ENCODE peak calls at places on chromosomes 6 and 20, in five cellular contexts. One of them, this sample, is unnamed.

GRCh38 chr6:89257781-89258180 is 40.6 kb upstream of the GABRR1 start:
- DNase-seq in cardiac muscle cell: no peak
- DNase-seq in coronary artery: peak; percentile 29
- DNase-seq in CD8-positive, alpha-beta memory T cell: no peak
- DNase-seq in lower lobe of right lung: no peak
- DNase-seq in this sample: no peak

GRCh38 chr6:7463785-7464184 is 74.2 kb downstream of the RIOK1 start:
- DNase-seq in cardiac muscle cell: peak; percentile 58
- DNase-seq in coronary artery: no peak
- DNase-seq in CD8-positive, alpha-beta memory T cell: no peak
- DNase-seq in lower lobe of right lung: no peak
- DNase-seq in this sample: no peak

GRCh38 chr6:134846031-134846430 is 103.9 kb downstream of the ALDH8A1 start:
- DNase-seq in cardiac muscle cell: no peak
- DNase-seq in coronary artery: no peak
- DNase-seq in CD8-positive, alpha-beta memory T cell: no peak
- DNase-seq in lower lobe of right lung: no peak
- DNase-seq in this sample: no peak

GRCh38 chr6:31216208-31216898 is 45.9 kb upstream of the POU5F1 start:
- DNase-seq in cardiac muscle cell: no peak
- DNase-seq in coronary artery: no peak
- DNase-seq in CD8-positive, alpha-beta memory T cell: no peak
- DNase-seq in lower lobe of right lung: no peak
- DNase-seq in this sample: no peak

GRCh38 chr20:17666491-17666890 is 15.6 kb downstream of the RRBP1 start:
- DNase-seq in cardiac muscle cell: no peak
- DNase-seq in coronary artery: peak; percentile 63
- DNase-seq in CD8-positive, alpha-beta memory T cell: no peak
- DNase-seq in lower lobe of right lung: no peak
- DNase-seq in this sample: peak; percentile 11

GRCh38 chr6:15246217-15247211 is 645 bp downstream of the JARID2 start:
- DNase-seq in cardiac muscle cell: no peak
- DNase-seq in coronary artery: no peak
- DNase-seq in CD8-positive, alpha-beta memory T cell: peak; percentile 10
- DNase-seq in lower lobe of right lung: no peak
- DNase-seq in this sample: no peak

GRCh38 chr6:44254201-44254956 is 2.9 kb downstream of the SLC35B2 start:
- DNase-seq in cardiac muscle cell: no peak
- DNase-seq in coronary artery: no peak
- DNase-seq in CD8-positive, alpha-beta memory T cell: no peak
- DNase-seq in lower lobe of right lung: no peak
- DNase-seq in this sample: no peak

GRCh38 chr6:2502998-2503674 is 247.6 kb downstream of the MYLK4 start:
- DNase-seq in cardiac muscle cell: no peak
- DNase-seq in coronary artery: no peak
- DNase-seq in CD8-positive, alpha-beta memory T cell: no peak
- DNase-seq in lower lobe of right lung: no peak
- DNase-seq in this sample: no peak

GRCh38 chr6:37058084-37058586 is 52.7 kb downstream of the FGD2 start:
- DNase-seq in cardiac muscle cell: no peak
- DNase-seq in coronary artery: no peak
- DNase-seq in CD8-positive, alpha-beta memory T cell: no peak
- DNase-seq in lower lobe of right lung: no peak
- DNase-seq in this sample: no peak

GRCh38 chr6:91132461-91132860 is 545.6 kb upstream of the MAP3K7 start:
- DNase-seq in cardiac muscle cell: no peak
- DNase-seq in coronary artery: no peak
- DNase-seq in CD8-positive, alpha-beta memory T cell: no peak
- DNase-seq in lower lobe of right lung: no peak
- DNase-seq in this sample: no peak

GRCh38 chr6:167907837-167908681 is 81.3 kb downstream of the AFDN start:
- DNase-seq in cardiac muscle cell: peak; percentile 15
- DNase-seq in coronary artery: no peak
- DNase-seq in CD8-positive, alpha-beta memory T cell: no peak
- DNase-seq in lower lobe of right lung: no peak
- DNase-seq in this sample: no peak

GRCh38 chr6:97289332-97289731 is 6.3 kb upstream of the MMS22L start:
- DNase-seq in cardiac muscle cell: no peak
- DNase-seq in coronary artery: no peak
- DNase-seq in CD8-positive, alpha-beta memory T cell: no peak
- DNase-seq in lower lobe of right lung: no peak
- DNase-seq in this sample: no peak

DNA sequence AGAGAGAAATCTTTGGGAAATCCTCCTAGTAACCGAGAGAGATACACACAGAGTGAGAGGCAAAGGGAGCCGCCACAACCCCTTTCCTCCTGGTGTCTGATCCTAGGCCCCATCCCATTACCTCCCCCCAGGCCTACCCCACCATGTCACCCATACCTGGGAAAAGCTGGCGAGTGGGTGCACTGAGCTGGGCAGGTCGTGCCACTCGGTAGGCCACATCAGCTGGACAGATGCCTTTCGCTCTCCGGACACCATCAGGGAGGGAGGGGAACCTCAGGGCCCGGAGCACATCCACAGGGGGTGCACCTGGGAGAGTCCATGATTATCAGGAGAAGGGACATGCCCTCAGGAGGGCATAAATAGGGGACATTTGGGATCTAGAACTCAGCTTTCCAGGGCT is 3.1 kb downstream of the COL11A2 start:
- DNase-seq in cardiac muscle cell: no peak
- DNase-seq in coronary artery: no peak
- DNase-seq in CD8-positive, alpha-beta memory T cell: no peak
- DNase-seq in lower lobe of right lung: peak; percentile 24
- DNase-seq in this sample: peak; percentile 33
- H3K27ac ChIP-seq in cardiac muscle cell: no peak overlapping the region
- H3K27ac ChIP-seq in coronary artery: no peak overlapping the region
- H3K27ac ChIP-seq in CD8-positive, alpha-beta memory T cell: no peak overlapping the region
- H3K27ac ChIP-seq in lower lobe of right lung: no peak overlapping the region
- H3K27ac ChIP-seq in this sample: no peak overlapping the region

GRCh38 chr20:24950128-24950835 is 1.2 kb downstream of the CST7 start:
- DNase-seq in cardiac muscle cell: no peak
- DNase-seq in coronary artery: peak; percentile 69
- DNase-seq in CD8-positive, alpha-beta memory T cell: no peak
- DNase-seq in lower lobe of right lung: no peak
- DNase-seq in this sample: no peak

GRCh38 chr20:24951536-24952047 is 2.5 kb downstream of the CST7 start:
- DNase-seq in cardiac muscle cell: no peak
- DNase-seq in coronary artery: peak; percentile 63
- DNase-seq in CD8-positive, alpha-beta memory T cell: no peak
- DNase-seq in lower lobe of right lung: no peak
- DNase-seq in this sample: no peak

GRCh38 chr20:24952376-24953203 is 3.5 kb downstream of the CST7 start:
- DNase-seq in cardiac muscle cell: no peak
- DNase-seq in coronary artery: peak; percentile 69
- DNase-seq in CD8-positive, alpha-beta memory T cell: no peak
- DNase-seq in lower lobe of right lung: no peak
- DNase-seq in this sample: no peak

GRCh38 chr20:24949756-24950127 is 673 bp downstream of the CST7 start:
- DNase-seq in cardiac muscle cell: no peak
- DNase-seq in coronary artery: no peak
- DNase-seq in CD8-positive, alpha-beta memory T cell: no peak
- DNase-seq in lower lobe of right lung: no peak
- DNase-seq in this sample: no peak

DNA sequence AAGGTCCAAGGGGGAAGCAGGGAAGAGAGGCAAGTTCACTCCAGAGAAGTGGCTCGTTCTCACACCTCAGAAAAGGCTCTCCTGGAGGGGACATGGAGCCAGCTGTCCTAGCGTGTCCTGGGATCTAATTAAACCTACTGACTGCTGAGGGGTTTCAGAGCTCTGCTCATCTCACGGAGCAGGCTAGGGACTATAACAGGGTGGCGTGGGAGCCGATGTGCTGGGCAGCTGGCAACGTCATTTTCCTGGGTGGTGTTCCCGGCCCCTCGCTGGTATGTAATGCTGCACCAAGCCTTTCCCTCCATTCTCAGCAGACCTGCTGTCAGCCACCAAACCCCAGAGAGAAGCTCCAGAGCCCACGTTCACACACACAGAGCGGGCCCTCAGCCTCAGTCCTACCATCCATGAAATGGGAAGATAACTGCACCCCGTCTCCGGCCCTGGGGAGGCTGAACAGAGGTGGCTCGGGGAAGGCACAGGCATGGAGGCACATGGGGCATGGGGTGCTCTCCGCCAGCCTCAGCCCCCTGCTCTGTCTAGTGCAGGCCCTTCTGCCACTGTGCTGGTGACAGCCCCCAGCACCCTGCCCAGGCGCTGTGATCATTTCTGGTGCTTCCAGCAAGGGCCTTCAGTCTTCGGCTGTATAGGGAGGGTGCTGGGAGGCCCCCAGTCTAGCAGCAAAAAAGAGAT is 1.9 kb downstream of the CST7 start:
- DNase-seq in cardiac muscle cell: no peak
- DNase-seq in coronary artery: peak; percentile 62
- DNase-seq in CD8-positive, alpha-beta memory T cell: no peak
- DNase-seq in lower lobe of right lung: no peak
- DNase-seq in this sample: no peak
- H3K27ac ChIP-seq in cardiac muscle cell: no peak overlapping the region
- H3K27ac ChIP-seq in coronary artery: no peak overlapping the region
- H3K27ac ChIP-seq in CD8-positive, alpha-beta memory T cell: peak overlapping the region; percentile 94
- H3K27ac ChIP-seq in lower lobe of right lung: peak overlapping the region; percentile 76
- H3K27ac ChIP-seq in this sample: no peak overlapping the region

GRCh38 chr20:48180637-48181036 is 395.4 kb upstream of the SULF2 start:
- DNase-seq in cardiac muscle cell: no peak
- DNase-seq in coronary artery: no peak
- DNase-seq in CD8-positive, alpha-beta memory T cell: no peak
- DNase-seq in lower lobe of right lung: no peak
- DNase-seq in this sample: no peak
- H3K27ac ChIP-seq in cardiac muscle cell: no peak overlapping the region
- H3K27ac ChIP-seq in coronary artery: no peak overlapping the region
- H3K27ac ChIP-seq in CD8-positive, alpha-beta memory T cell: no peak overlapping the region
- H3K27ac ChIP-seq in lower lobe of right lung: no peak overlapping the region
- H3K27ac ChIP-seq in this sample: no peak overlapping the region

GRCh38 chr6:104699598-104700329 is 160.0 kb downstream of the HACE1 start:
- DNase-seq in cardiac muscle cell: peak; percentile 19
- DNase-seq in coronary artery: no peak
- DNase-seq in CD8-positive, alpha-beta memory T cell: no peak
- DNase-seq in lower lobe of right lung: no peak
- DNase-seq in this sample: no peak
- H3K27ac ChIP-seq in cardiac muscle cell: no peak overlapping the region
- H3K27ac ChIP-seq in coronary artery: no peak overlapping the region
- H3K27ac ChIP-seq in CD8-positive, alpha-beta memory T cell: no peak overlapping the region
- H3K27ac ChIP-seq in lower lobe of right lung: no peak overlapping the region
- H3K27ac ChIP-seq in this sample: no peak overlapping the region

GRCh38 chr6:139251377-139252017 is 40.3 kb downstream of the TXLNB start:
- DNase-seq in cardiac muscle cell: peak; percentile 33
- DNase-seq in coronary artery: no peak
- DNase-seq in CD8-positive, alpha-beta memory T cell: no peak
- DNase-seq in lower lobe of right lung: no peak
- DNase-seq in this sample: no peak
- H3K27ac ChIP-seq in cardiac muscle cell: peak overlapping the region; percentile 76
- H3K27ac ChIP-seq in coronary artery: peak overlapping the region; percentile 54
- H3K27ac ChIP-seq in CD8-positive, alpha-beta memory T cell: no peak overlapping the region
- H3K27ac ChIP-seq in lower lobe of right lung: no peak overlapping the region
- H3K27ac ChIP-seq in this sample: peak overlapping the region; percentile 93

GRCh38 chr6:144378437-144378836 is 93.3 kb downstream of the UTRN start:
- DNase-seq in cardiac muscle cell: no peak
- DNase-seq in coronary artery: no peak
- DNase-seq in CD8-positive, alpha-beta memory T cell: no peak
- DNase-seq in lower lobe of right lung: no peak
- DNase-seq in this sample: no peak
- H3K27ac ChIP-seq in cardiac muscle cell: no peak overlapping the region
- H3K27ac ChIP-seq in coronary artery: no peak overlapping the region
- H3K27ac ChIP-seq in CD8-positive, alpha-beta memory T cell: no peak overlapping the region
- H3K27ac ChIP-seq in lower lobe of right lung: no peak overlapping the region
- H3K27ac ChIP-seq in this sample: no peak overlapping the region

GRCh38 chr6:156434795-156435190 is 342.4 kb upstream of the ARID1B start:
- DNase-seq in cardiac muscle cell: no peak
- DNase-seq in coronary artery: no peak
- DNase-seq in CD8-positive, alpha-beta memory T cell: no peak
- DNase-seq in lower lobe of right lung: no peak
- DNase-seq in this sample: no peak

GRCh38 chr6:156438519-156438918 is 338.7 kb upstream of the ARID1B start:
- DNase-seq in cardiac muscle cell: no peak
- DNase-seq in coronary artery: no peak
- DNase-seq in CD8-positive, alpha-beta memory T cell: no peak
- DNase-seq in lower lobe of right lung: no peak
- DNase-seq in this sample: no peak

GRCh38 chr6:156437084-156437879 is 339.9 kb upstream of the ARID1B start:
- DNase-seq in cardiac muscle cell: no peak
- DNase-seq in coronary artery: no peak
- DNase-seq in CD8-positive, alpha-beta memory T cell: no peak
- DNase-seq in lower lobe of right lung: no peak
- DNase-seq in this sample: no peak

GRCh38 chr6:156430361-156430760 is 346.8 kb upstream of the ARID1B start:
- DNase-seq in cardiac muscle cell: no peak
- DNase-seq in coronary artery: no peak
- DNase-seq in CD8-positive, alpha-beta memory T cell: no peak
- DNase-seq in lower lobe of right lung: no peak
- DNase-seq in this sample: no peak

DNA sequence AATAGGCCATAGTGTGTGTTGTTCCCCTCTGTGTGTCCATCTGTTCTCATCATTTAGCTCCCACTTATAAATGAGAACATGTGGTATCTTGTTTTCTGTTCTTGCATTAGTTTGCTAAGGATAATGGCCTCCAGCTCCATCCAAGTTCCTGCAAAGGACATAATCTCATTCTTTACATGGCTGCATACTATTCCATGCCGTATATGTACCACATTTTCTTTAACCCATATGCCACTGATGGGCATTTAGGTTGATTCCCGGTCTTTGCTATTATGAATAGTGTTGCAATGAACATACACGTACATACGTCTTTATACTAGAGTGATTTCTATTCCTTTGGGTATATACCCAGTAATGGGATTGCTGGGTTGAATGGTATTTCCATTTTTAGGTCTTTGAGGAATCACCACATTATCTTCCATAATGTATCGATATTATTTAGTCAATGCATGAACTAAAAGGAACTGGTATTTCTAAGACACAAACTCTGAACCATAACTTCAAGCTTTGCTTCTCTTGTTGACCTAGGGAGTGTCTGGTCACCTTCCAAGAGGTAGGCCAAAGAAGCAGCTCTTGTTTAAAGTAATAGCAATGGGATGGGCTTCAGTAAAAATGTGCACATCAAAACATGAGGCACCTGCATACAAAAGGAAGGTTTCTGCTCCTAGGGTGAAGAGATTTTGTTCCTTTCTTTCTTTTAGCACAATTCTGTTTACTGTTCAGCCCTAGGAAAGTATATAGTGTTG is 343.0 kb upstream of the ARID1B start:
- DNase-seq in cardiac muscle cell: no peak
- DNase-seq in coronary artery: no peak
- DNase-seq in CD8-positive, alpha-beta memory T cell: no peak
- DNase-seq in lower lobe of right lung: no peak
- DNase-seq in this sample: no peak
- H3K27ac ChIP-seq in cardiac muscle cell: no peak overlapping the region
- H3K27ac ChIP-seq in coronary artery: no peak overlapping the region
- H3K27ac ChIP-seq in CD8-positive, alpha-beta memory T cell: no peak overlapping the region
- H3K27ac ChIP-seq in lower lobe of right lung: no peak overlapping the region
- H3K27ac ChIP-seq in this sample: no peak overlapping the region

GRCh38 chr6:39114707-39115599 is at the start of gene SAYSD1:
- DNase-seq in cardiac muscle cell: peak; percentile 97
- DNase-seq in coronary artery: peak; percentile 92
- DNase-seq in CD8-positive, alpha-beta memory T cell: peak; percentile 88
- DNase-seq in lower lobe of right lung: peak; percentile 96
- DNase-seq in this sample: peak; percentile 95
- H3K27ac ChIP-seq in cardiac muscle cell: peak within 1 kb of the TSS; percentile 85
- H3K27ac ChIP-seq in coronary artery: peak within 1 kb of the TSS; percentile 91
- H3K27ac ChIP-seq in CD8-positive, alpha-beta memory T cell: peak within 1 kb of the TSS; percentile 88
- H3K27ac ChIP-seq in lower lobe of right lung: peak within 1 kb of the TSS; percentile 97
- H3K27ac ChIP-seq in this sample: peak within 1 kb of the TSS; percentile 87

This sample was measured in right cardiac atrium.